ENCODE peak calls at places on chromosomes 5 and 9, in four cellular contexts. V is PC-3, D is MM.1S, M is endothelial cell of umbilical vein. B is an unnamed sample. For H3K79me2, the result is how much of the 10 kb centered on the place peaks cover.

GRCh38 chr5:171570244-171570819 is 150.9 kb downstream of the FGF18 start:
- DNase-seq in D (no peak), M (no peak), V (no peak), B (no peak)

GRCh38 chr5:154937718-154938466 is at the start of gene GEMIN5:
- DNase-seq in D (peak), M (peak), V (peak), B (peak)

GRCh38 chr9:92402359-92402758 is 2.0 kb downstream of the OGN start:
- DNase-seq in D (no peak), V (no peak), M (no peak), B (no peak)

GRCh38 chr9:70679845-70680244 is 265.4 kb upstream of the KLF9 start:
- DNase-seq in M (no peak), V (no peak), D (no peak), B (no peak)

GRCh38 chr9:88011005-88011766 is 36.9 kb upstream of the CDK20 start:
- DNase-seq in D (no peak), M (no peak), V (peak), B (peak)

GRCh38 chr9:91555132-91555531 is 131.5 kb upstream of the NFIL3 start:
- DNase-seq in D (no peak), V (peak), M (no peak), B (no peak)

GRCh38 chr5:177429248-177430045 is 3.0 kb downstream of the GRK6 start:
- DNase-seq in D (peak), V (no peak), M (no peak), B (no peak)

GRCh38 chr5:76294573-76294972 is 108.5 kb upstream of the IQGAP2 start:
- DNase-seq in D (no peak), M (no peak), V (no peak), B (no peak)

GRCh38 chr9:87371801-87372374 is 125.8 kb upstream of the DAPK1 start:
- DNase-seq in V (no peak), D (no peak), M (no peak), B (no peak)

GRCh38 chr9:374726-375125 is 160.1 kb downstream of the DOCK8 start:
- DNase-seq in M (no peak), V (no peak), D (no peak), B (no peak)

GRCh38 chr5:78597068-78597857 is 51.3 kb downstream of the LHFPL2 start:
- DNase-seq in D (no peak), M (peak), V (peak), B (no peak)

GRCh38 chr9:75448955-75449354 is 360.6 kb downstream of the OSTF1 start:
- DNase-seq in M (no peak), D (no peak), V (no peak), B (no peak)

GRCh38 chr9:136718463-136719211 is 6.3 kb downstream of the DIPK1B start:
- DNase-seq in D (no peak), M (no peak), V (no peak), B (no peak)

GRCh38 chr5:138032572-138033274 is at the start of gene FAM13B:
- DNase-seq in M (peak), D (peak), V (peak), B (peak)

GRCh38 chr9:94139672-94140417 is 55.6 kb downstream of the PTPDC1 start:
- DNase-seq in D (no peak), M (peak), V (peak), B (no peak)

GRCh38 chr9:97237311-97237786 is 70.1 kb upstream of the CCDC180 start:
- DNase-seq in V (no peak), D (no peak), M (no peak), B (peak)

GRCh38 chr9:33082538-33083326 is 6.3 kb upstream of the SMU1 start:
- DNase-seq in V (no peak), D (no peak), M (peak), B (no peak)

GRCh38 chr5:120615967-120616645 is 152.0 kb downstream of the PRR16 start:
- DNase-seq in M (no peak), D (no peak), V (peak), B (peak)

DNA sequence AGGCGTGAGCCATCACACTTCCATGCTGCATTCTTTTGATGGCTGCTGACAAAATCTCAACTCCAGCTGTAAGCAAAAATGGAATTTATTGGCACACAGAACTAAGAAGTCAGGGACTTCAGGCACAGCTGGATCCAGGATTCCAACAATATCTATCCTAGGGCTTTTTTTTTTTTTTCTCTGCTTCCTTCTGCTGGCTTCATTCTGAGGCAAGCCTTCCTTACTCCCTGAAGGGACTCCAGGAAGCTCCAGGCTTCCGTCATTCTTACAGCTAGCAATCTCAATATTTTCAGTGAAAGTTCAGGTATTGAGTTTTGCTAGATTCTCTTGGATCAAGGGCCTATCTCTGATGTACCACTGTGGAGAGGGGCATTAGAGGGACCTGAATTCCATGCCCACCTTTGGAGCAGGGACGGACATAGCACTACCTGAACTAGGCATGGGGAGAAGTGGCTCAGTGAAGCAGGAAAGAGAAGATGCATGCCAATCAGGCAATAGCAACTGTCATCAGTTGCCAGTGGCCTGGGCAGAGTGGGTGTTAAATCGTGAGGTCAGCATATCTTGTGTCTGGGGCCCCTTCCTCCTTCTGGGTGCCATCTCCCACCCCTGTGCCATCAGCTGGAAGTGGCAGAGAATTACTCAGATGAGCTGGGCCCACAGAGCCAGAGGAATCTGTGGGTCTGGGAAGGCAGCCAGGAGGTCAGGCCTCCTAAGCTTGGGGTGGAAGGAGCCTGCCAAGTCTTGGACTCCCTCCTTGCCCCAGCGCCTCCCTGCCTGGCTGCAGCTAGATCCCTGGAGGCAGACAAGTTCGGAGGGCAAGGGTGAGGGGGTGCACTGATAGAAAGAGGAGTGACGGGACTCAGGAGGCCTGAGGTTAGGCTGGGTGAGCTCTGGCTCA is 66.3 kb downstream of the GALNT12 start:
- DNase-seq in D (no peak), M (no peak), V (peak), B (no peak)
- TF ChIP-seq CTCF in D (no peak), M (no peak), V (no peak), B (no peak)

DNA sequence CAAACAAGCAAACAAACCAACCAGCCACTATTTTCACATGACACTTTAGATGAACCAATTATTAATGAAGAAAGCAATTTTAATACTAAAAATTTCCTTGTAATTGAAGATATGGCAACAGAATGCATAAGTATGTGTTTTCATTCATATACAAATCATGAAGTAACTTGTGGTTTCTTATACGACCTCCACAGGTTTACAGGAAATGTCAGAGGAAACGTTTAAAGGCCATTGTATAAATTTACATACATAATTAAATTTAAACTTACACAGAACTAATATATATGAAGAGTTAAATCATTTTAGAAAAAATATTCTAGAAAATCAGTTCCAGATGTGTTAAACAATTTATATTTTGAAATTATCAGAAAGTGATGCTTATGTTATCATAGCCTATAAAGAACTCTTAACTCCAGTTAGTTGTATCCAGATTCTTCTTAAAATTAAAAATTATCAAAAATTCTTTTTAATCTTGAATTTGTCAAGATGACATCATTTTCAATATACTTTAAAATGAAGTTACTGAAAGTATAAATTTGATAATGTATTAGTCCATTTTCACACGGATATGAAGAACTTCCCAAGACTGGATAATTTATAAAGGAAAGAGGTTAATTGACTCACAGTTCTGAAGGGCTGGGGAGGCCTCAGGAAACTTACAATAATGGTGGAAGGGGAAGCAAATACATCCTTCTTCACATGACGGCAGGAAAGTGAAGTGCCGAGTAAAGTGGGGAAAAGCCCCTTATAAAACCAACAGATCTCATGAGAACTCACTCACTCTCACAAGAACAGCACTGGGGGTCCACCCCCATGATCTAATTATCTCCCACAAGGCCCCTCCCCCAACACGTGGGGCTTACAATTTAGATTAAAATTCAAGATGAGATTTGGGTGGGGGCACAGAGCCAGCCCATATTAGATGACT is 192.0 kb downstream of the PIK3R1 start:
- DNase-seq in M (no peak), D (no peak), V (no peak), B (no peak)
- H3K79me2 ChIP-seq in M (under half), D (under half), V (under half), B (under half)

GRCh38 chr9:72601595-72601994 is 80.2 kb downstream of the TMC1 start:
- DNase-seq in V (no peak), D (peak), M (no peak), B (no peak)

GRCh38 chr9:72597606-72598005 is 76.2 kb downstream of the TMC1 start:
- DNase-seq in D (no peak), V (no peak), M (no peak), B (no peak)

GRCh38 chr9:72598639-72599038 is 77.2 kb downstream of the TMC1 start:
- DNase-seq in D (no peak), V (no peak), M (peak), B (no peak)

GRCh38 chr9:72600671-72601070 is 79.3 kb downstream of the TMC1 start:
- DNase-seq in D (no peak), V (no peak), M (no peak), B (no peak)

GRCh38 chr9:72599874-72600534 is 78.6 kb downstream of the TMC1 start:
- DNase-seq in V (peak), D (no peak), M (no peak), B (no peak)
- TF ChIP-seq CTCF in V (peak), D (no peak), M (no peak), B (peak)

GRCh38 chr5:127014573-127014972 is 15.8 kb downstream of the MARCHF3 start:
- DNase-seq in D (no peak), M (no peak), V (no peak), B (no peak)

GRCh38 chr5:127013407-127013806 is 17.0 kb downstream of the MARCHF3 start:
- DNase-seq in V (no peak), M (no peak), D (no peak), B (no peak)

GRCh38 chr5:127011961-127012644 is 18.3 kb downstream of the MARCHF3 start:
- DNase-seq in D (peak), M (peak), V (no peak), B (no peak)

GRCh38 chr5:127012933-127013332 is 17.4 kb downstream of the MARCHF3 start:
- DNase-seq in D (no peak), V (no peak), M (peak), B (no peak)

GRCh38 chr5:127015716-127016115 is 14.6 kb downstream of the MARCHF3 start:
- DNase-seq in D (no peak), V (no peak), M (no peak), B (no peak)
- H3K79me2 ChIP-seq in D (under half), V (under half), M (half or more), B (under half)

DNA sequence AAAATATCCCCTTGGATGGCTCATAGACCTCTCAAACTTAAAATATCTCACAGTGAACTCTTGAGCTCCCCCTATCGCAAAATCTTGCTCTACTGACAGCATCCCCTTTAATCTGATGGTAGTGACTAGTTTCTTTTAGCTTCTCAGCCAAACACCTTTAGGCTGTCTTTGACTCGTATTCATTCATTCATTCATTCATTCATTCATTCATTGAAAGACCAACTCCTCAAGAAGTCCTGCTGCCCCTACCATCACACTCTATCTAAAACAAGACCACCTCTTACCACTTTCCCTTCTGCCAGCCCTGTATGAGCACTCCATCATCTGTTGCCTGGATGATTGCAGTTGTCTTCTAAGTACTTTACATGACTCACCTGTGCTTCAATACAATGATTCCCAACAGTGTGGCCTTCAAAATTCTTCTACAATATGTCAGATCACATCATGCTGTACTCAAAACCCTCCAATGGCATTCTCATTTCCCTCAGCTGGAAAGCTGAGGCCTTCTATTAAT is 46.8 kb downstream of the ITGA2 start:
- DNase-seq in M (peak), D (no peak), V (peak), B (peak)
- TF ChIP-seq CTCF in M (peak), D (peak), V (peak), B (peak)

B was measured in neural progenitor cell.